ENCODE peak calls at places on chromosomes 7 and 10, in seven cellular contexts. K, L, S, B, Z, J and X are unnamed samples.

GRCh38 chr7:36564500-36564899 is 159.8 kb downstream of the AOAH start:
- DNase-seq in K (no peak), L (no peak), S (no peak), B (no peak), Z (no peak), J (no peak), X (no peak)

GRCh38 chr7:43905954-43906326 is 456 bp downstream of the URGCP start:
- DNase-seq in K (peak; percentile 57), L (no peak), S (no peak), B (peak; percentile 51), Z (peak; percentile 29), J (no peak), X (no peak)

GRCh38 chr10:65291276-65291675 is 1634.6 kb upstream of the LRRTM3 start:
- DNase-seq in K (no peak), L (no peak), S (no peak), B (no peak), Z (no peak), J (no peak), X (no peak)

GRCh38 chr7:142583424-142583823 is 165.8 kb upstream of the PRSS1 start:
- DNase-seq in K (no peak), L (no peak), S (no peak), B (no peak), Z (no peak), J (no peak), X (no peak)

GRCh38 chr10:86603256-86603655 is 51.1 kb upstream of the OPN4 start:
- DNase-seq in K (no peak), L (no peak), S (peak; percentile 87), B (no peak), Z (no peak), J (no peak), X (no peak)

GRCh38 chr10:80927419-80928078 is 389.8 kb downstream of the SH2D4B start:
- DNase-seq in K (no peak), L (no peak), S (no peak), B (no peak), Z (no peak), J (no peak), X (no peak)

GRCh38 chr7:4245135-4245865 is 436.8 kb upstream of the FOXK1 start:
- DNase-seq in K (no peak), L (no peak), S (no peak), B (peak; percentile 49), Z (no peak), J (no peak), X (no peak)

GRCh38 chr10:62614389-62615157 is 189.9 kb upstream of the ADO start:
- DNase-seq in K (no peak), L (no peak), S (peak; percentile 84), B (no peak), Z (no peak), J (no peak), X (no peak)

GRCh38 chr7:117043051-117043546 is 89.8 kb downstream of the ST7 start:
- DNase-seq in K (no peak), L (no peak), S (no peak), B (no peak), Z (no peak), J (no peak), X (no peak)

GRCh38 chr10:69241575-69241974 is 21.4 kb downstream of the HKDC1 start:
- DNase-seq in K (no peak), L (no peak), S (no peak), B (no peak), Z (no peak), J (no peak), X (no peak)